ENCODE peak calls at places on chromosomes 16 and 17, in seven cellular contexts. One of them, this sample, is unnamed.

GRCh38 chr16:50040028-50040427 is 15.0 kb downstream of the CNEP1R1 start:
- DNase-seq in GM12891: no peak
- DNase-seq in K562: no peak
- DNase-seq in GM12892: no peak
- DNase-seq in SK-N-SH: no peak
- DNase-seq in HepG2: peak
- DNase-seq in GM12878: no peak
- DNase-seq in this sample: no peak

GRCh38 chr16:86449377-86450095 is 60.8 kb upstream of the FOXF1 start:
- DNase-seq in GM12891: no peak
- DNase-seq in K562: no peak
- DNase-seq in GM12892: no peak
- DNase-seq in SK-N-SH: no peak
- DNase-seq in HepG2: no peak
- DNase-seq in GM12878: no peak
- DNase-seq in this sample: no peak

GRCh38 chr16:12801511-12802042 is 2.1 kb downstream of the CPPED1 start:
- DNase-seq in GM12891: peak
- DNase-seq in K562: peak
- DNase-seq in GM12892: peak
- DNase-seq in SK-N-SH: no peak
- DNase-seq in HepG2: peak
- DNase-seq in GM12878: peak
- DNase-seq in this sample: no peak

GRCh38 chr16:54355251-54355650 is 68.7 kb upstream of the IRX3 start:
- DNase-seq in GM12891: no peak
- DNase-seq in K562: no peak
- DNase-seq in GM12892: no peak
- DNase-seq in SK-N-SH: no peak
- DNase-seq in HepG2: no peak
- DNase-seq in GM12878: no peak
- DNase-seq in this sample: no peak

GRCh38 chr16:21162661-21163151 is 4.2 kb downstream of the LDAF1 start:
- DNase-seq in GM12891: no peak
- DNase-seq in K562: no peak
- DNase-seq in GM12892: no peak
- DNase-seq in SK-N-SH: no peak
- DNase-seq in HepG2: no peak
- DNase-seq in GM12878: no peak
- DNase-seq in this sample: no peak

GRCh38 chr16:18041864-18042834 is 294.4 kb downstream of the NPIPA8 start:
- DNase-seq in GM12891: no peak
- DNase-seq in K562: no peak
- DNase-seq in GM12892: no peak
- DNase-seq in SK-N-SH: no peak
- DNase-seq in HepG2: no peak
- DNase-seq in GM12878: no peak
- DNase-seq in this sample: no peak

GRCh38 chr16:25097304-25097988 is 14.1 kb upstream of the LCMT1 start:
- DNase-seq in GM12891: no peak
- DNase-seq in K562: no peak
- DNase-seq in GM12892: no peak
- DNase-seq in SK-N-SH: no peak
- DNase-seq in HepG2: no peak
- DNase-seq in GM12878: no peak
- DNase-seq in this sample: no peak

GRCh38 chr17:78839762-78840529 is 668 bp downstream of the USP36 start:
- DNase-seq in GM12891: peak
- DNase-seq in K562: no peak
- DNase-seq in GM12892: peak
- DNase-seq in SK-N-SH: peak
- DNase-seq in HepG2: peak
- DNase-seq in GM12878: no peak
- DNase-seq in this sample: no peak

GRCh38 chr17:44899074-44899782 is at the start of gene EFTUD2:
- DNase-seq in GM12891: peak
- DNase-seq in K562: peak
- DNase-seq in GM12892: peak
- DNase-seq in SK-N-SH: peak
- DNase-seq in HepG2: peak
- DNase-seq in GM12878: peak
- DNase-seq in this sample: peak

GRCh38 chr17:79388556-79389295 is 222.1 kb downstream of the RBFOX3 start:
- DNase-seq in GM12891: peak
- DNase-seq in K562: peak
- DNase-seq in GM12892: peak
- DNase-seq in SK-N-SH: peak
- DNase-seq in HepG2: peak
- DNase-seq in GM12878: no peak
- DNase-seq in this sample: peak

GRCh38 chr17:40903129-40903847 is 18.2 kb upstream of the KRT20 start:
- DNase-seq in GM12891: no peak
- DNase-seq in K562: peak
- DNase-seq in GM12892: no peak
- DNase-seq in SK-N-SH: no peak
- DNase-seq in HepG2: peak
- DNase-seq in GM12878: no peak
- DNase-seq in this sample: no peak

GRCh38 chr17:83054518-83055125 is 24.8 kb upstream of the METRNL start:
- DNase-seq in GM12891: no peak
- DNase-seq in K562: no peak
- DNase-seq in GM12892: no peak
- DNase-seq in SK-N-SH: no peak
- DNase-seq in HepG2: no peak
- DNase-seq in GM12878: no peak
- DNase-seq in this sample: no peak

GRCh38 chr17:65914784-65915342 is 277.1 kb downstream of the CEP112 start:
- DNase-seq in GM12891: peak
- DNase-seq in K562: no peak
- DNase-seq in GM12892: peak
- DNase-seq in SK-N-SH: no peak
- DNase-seq in HepG2: no peak
- DNase-seq in GM12878: peak
- DNase-seq in this sample: no peak

GRCh38 chr16:29148867-29149272 is 164.0 kb downstream of the LAT start:
- DNase-seq in GM12891: no peak
- DNase-seq in K562: no peak
- DNase-seq in GM12892: no peak
- DNase-seq in SK-N-SH: no peak
- DNase-seq in HepG2: no peak
- DNase-seq in GM12878: no peak
- DNase-seq in this sample: no peak

GRCh38 chr16:86015606-86016005 is 116.6 kb downstream of the IRF8 start:
- DNase-seq in GM12891: no peak
- DNase-seq in K562: no peak
- DNase-seq in GM12892: no peak
- DNase-seq in SK-N-SH: no peak
- DNase-seq in HepG2: no peak
- DNase-seq in GM12878: no peak
- DNase-seq in this sample: no peak

GRCh38 chr16:24372824-24373223 is 116.7 kb downstream of the CACNG3 start:
- DNase-seq in GM12891: no peak
- DNase-seq in K562: no peak
- DNase-seq in GM12892: no peak
- DNase-seq in SK-N-SH: no peak
- DNase-seq in HepG2: no peak
- DNase-seq in GM12878: no peak
- DNase-seq in this sample: no peak

GRCh38 chr17:33200587-33200986 is 92.5 kb downstream of the ASIC2 start:
- DNase-seq in GM12891: no peak
- DNase-seq in K562: peak
- DNase-seq in GM12892: no peak
- DNase-seq in SK-N-SH: peak
- DNase-seq in HepG2: no peak
- DNase-seq in GM12878: no peak
- DNase-seq in this sample: no peak

GRCh38 chr16:28168991-28169554 is 42.7 kb downstream of the XPO6 start:
- DNase-seq in GM12891: no peak
- DNase-seq in K562: no peak
- DNase-seq in GM12892: no peak
- DNase-seq in SK-N-SH: no peak
- DNase-seq in HepG2: no peak
- DNase-seq in GM12878: no peak
- DNase-seq in this sample: no peak

GRCh38 chr17:73814070-73814469 is 169.8 kb upstream of the SDK2 start:
- DNase-seq in GM12891: no peak
- DNase-seq in K562: no peak
- DNase-seq in GM12892: no peak
- DNase-seq in SK-N-SH: no peak
- DNase-seq in HepG2: no peak
- DNase-seq in GM12878: no peak
- DNase-seq in this sample: no peak

GRCh38 chr17:82400830-82401229 is 17.3 kb upstream of the HEXD start:
- DNase-seq in GM12891: peak
- DNase-seq in K562: no peak
- DNase-seq in GM12892: peak
- DNase-seq in SK-N-SH: no peak
- DNase-seq in HepG2: no peak
- DNase-seq in GM12878: no peak
- DNase-seq in this sample: no peak

GRCh38 chr16:28504707-28505404 is 1.8 kb downstream of the IL27 start:
- DNase-seq in GM12891: no peak
- DNase-seq in K562: no peak
- DNase-seq in GM12892: no peak
- DNase-seq in SK-N-SH: no peak
- DNase-seq in HepG2: no peak
- DNase-seq in GM12878: no peak
- DNase-seq in this sample: no peak

DNA sequence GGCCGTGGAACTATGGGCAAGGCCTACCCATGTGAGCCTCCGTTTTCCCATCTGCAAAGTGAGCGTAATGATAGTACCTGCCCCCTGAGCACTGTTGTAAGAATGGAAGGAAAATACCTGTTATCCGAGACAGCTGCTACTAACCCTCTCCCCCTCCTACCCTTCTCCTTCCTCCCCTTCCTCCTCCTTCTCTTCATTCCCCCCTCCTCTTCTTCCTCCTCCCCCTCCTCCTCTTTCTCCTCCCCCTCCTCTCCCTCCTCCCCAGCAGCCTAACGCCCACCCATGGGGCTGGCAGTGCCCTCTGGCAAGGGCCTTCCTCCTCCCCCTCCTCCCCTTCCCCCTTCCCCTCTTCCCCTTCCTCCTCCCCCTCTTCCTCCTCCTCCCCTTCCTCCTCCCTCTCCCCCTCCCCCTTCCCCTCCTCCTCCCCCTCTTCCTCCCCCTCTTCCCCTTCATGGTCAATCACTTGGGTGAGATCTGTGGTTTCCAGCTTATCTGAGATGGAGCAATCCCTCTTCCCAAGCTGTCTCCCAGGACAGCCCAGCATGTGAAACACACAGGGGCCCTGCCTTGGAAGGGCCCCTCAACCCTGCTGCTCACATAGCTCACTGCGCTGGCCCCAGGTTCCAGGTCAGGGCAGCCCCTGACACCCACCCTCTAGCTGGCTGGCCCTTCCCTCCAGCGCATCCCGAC is 6.4 kb downstream of the ZFPM1 start:
- DNase-seq in GM12891: no peak
- DNase-seq in K562: no peak
- DNase-seq in GM12892: no peak
- DNase-seq in SK-N-SH: no peak
- DNase-seq in HepG2: no peak
- DNase-seq in GM12878: no peak
- DNase-seq in this sample: no peak
- TF ChIP-seq TAF1 in GM12891: no peak
- TF ChIP-seq TAF1 in K562: no peak
- TF ChIP-seq TAF1 in GM12892: no peak
- TF ChIP-seq TAF1 in SK-N-SH: no peak
- TF ChIP-seq TAF1 in HepG2: no peak
- TF ChIP-seq TAF1 in GM12878: no peak
- TF ChIP-seq TAF1 in this sample: no peak

DNA sequence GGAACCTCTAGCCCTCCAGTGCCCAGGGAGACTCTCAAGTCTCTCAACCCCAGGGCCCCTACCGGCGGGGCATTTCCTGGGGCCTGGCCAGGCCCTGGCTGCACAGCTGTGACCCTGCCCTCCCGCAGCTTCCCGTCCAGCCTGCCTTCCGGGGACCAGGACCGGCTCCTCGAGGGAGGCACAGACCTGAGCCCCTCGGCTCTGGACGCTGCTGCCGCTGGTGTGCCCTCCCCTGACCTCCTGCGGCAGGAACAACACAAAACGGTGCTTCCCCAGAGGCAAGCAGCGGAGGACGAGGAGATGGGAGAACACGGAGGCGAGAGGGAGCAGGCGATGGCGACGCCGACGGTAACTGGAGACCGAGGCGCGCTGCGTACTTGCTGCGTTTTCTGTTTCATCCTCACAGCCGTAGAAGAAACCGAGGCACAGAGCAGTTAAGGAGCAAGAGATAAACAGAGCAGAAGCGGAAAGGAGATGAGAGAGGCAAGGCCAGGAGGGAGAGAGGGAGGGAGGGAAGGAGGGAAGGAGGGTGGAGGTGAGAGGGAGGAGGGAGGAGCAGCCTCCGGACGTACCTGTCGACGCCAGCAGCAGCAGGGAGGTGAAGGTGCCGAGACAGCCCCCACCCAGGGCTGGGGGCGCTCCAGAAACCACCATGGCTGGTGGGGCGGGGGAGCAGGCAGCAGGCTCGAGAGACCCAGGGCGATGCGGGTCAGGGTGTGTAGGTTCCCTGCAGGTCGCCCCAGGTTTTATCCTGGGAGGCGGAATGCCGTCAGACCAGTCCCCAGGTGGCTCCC is at the start of gene PRSS22:
- DNase-seq in GM12891: no peak
- DNase-seq in K562: peak
- DNase-seq in GM12892: no peak
- DNase-seq in SK-N-SH: peak
- DNase-seq in HepG2: no peak
- DNase-seq in GM12878: no peak
- DNase-seq in this sample: no peak
- TF ChIP-seq TAF1 in GM12891: no peak
- TF ChIP-seq TAF1 in K562: no peak
- TF ChIP-seq TAF1 in GM12892: no peak
- TF ChIP-seq TAF1 in SK-N-SH: no peak
- TF ChIP-seq TAF1 in HepG2: no peak
- TF ChIP-seq TAF1 in GM12878: no peak
- TF ChIP-seq TAF1 in this sample: no peak

DNA sequence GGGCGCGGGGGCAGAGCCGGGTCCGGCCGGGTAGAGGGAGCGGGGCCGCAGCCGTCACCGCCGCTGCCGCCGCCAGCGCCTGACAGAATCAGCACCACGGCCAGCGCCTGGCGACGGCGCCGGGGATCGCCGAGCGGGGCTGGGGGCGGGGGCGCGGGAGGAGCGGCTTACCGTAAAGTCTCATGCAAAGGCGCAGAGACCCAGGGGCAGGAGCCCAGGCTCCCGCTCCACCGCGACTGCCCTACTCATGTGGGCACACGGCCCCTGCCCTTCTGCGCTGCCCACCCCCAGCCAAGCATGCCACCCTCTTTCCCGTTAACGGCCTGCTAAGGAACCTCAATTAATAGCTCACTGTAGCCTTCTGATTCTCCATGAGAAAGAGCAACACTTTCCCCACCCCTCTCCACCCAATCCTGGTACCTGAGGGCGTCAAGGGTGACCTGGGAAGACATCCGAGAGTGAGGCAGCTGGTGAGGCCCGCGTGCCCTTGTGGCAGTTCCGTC is at the start of gene SEZ6:
- DNase-seq in GM12891: peak
- DNase-seq in K562: peak
- DNase-seq in GM12892: peak
- DNase-seq in SK-N-SH: peak
- DNase-seq in HepG2: peak
- DNase-seq in GM12878: no peak
- DNase-seq in this sample: peak
- TF ChIP-seq TAF1 in GM12891: no peak
- TF ChIP-seq TAF1 in K562: no peak
- TF ChIP-seq TAF1 in GM12892: no peak
- TF ChIP-seq TAF1 in SK-N-SH: peak
- TF ChIP-seq TAF1 in HepG2: peak
- TF ChIP-seq TAF1 in GM12878: no peak
- TF ChIP-seq TAF1 in this sample: no peak

GRCh38 chr16:1565083-1565805 is 31.8 kb downstream of the TMEM204 start:
- DNase-seq in GM12891: no peak
- DNase-seq in K562: no peak
- DNase-seq in GM12892: no peak
- DNase-seq in SK-N-SH: peak
- DNase-seq in HepG2: no peak
- DNase-seq in GM12878: no peak
- DNase-seq in this sample: no peak
- TF ChIP-seq TAF1 in GM12891: no peak
- TF ChIP-seq TAF1 in K562: no peak
- TF ChIP-seq TAF1 in GM12892: no peak
- TF ChIP-seq TAF1 in SK-N-SH: no peak
- TF ChIP-seq TAF1 in HepG2: no peak
- TF ChIP-seq TAF1 in GM12878: no peak
- TF ChIP-seq TAF1 in this sample: no peak